ENCODE peak calls at places on chromosomes 13 and 19, in four cellular contexts. S, Y, A and Q are unnamed samples.

GRCh38 chr19:41774515-41774980 is 19.2 kb downstream of the CEACAM6 start:
- DNase-seq in A (peak; percentile 64), Y (no peak), S (peak; percentile 67), Q (no peak)

GRCh38 chr13:60335531-60335930 is 61.5 kb upstream of the TDRD3 start:
- DNase-seq in S (no peak), A (no peak), Y (peak; percentile 28), Q (peak; percentile 57)

GRCh38 chr19:45428385-45429231 is 4.9 kb upstream of the ERCC1 start:
- DNase-seq in S (peak; percentile 44), Y (peak; percentile 52), A (no peak), Q (no peak)

GRCh38 chr13:84192125-84192524 is 309.9 kb upstream of the SLITRK1 start:
- DNase-seq in Y (peak; percentile 87), S (no peak), A (no peak), Q (no peak)

GRCh38 chr13:76969488-76970365 is 21.4 kb downstream of the ACOD1 start:
- DNase-seq in S (no peak), Y (peak; percentile 10), A (no peak), Q (no peak)

GRCh38 chr13:46964789-46965527 is 68.1 kb upstream of the HTR2A start:
- DNase-seq in Y (peak; percentile 87), A (no peak), S (no peak), Q (no peak)

GRCh38 chr13:26531751-26532150 is 25.7 kb upstream of the WASF3 start:
- DNase-seq in Y (no peak), A (no peak), S (no peak), Q (no peak)

GRCh38 chr19:2270572-2271515 is 11.1 kb downstream of the PEAK3 start:
- DNase-seq in S (peak; percentile 81), Y (peak; percentile 86), A (peak; percentile 40), Q (peak; percentile 78)

GRCh38 chr13:46396341-46396740 is 9.3 kb upstream of the RUBCNL start:
- DNase-seq in S (no peak), Y (peak; percentile 12), A (no peak), Q (no peak)

GRCh38 chr13:111367340-111367739 is 46.9 kb downstream of the TEX29 start:
- DNase-seq in A (no peak), S (no peak), Y (no peak), Q (peak; percentile 38)

GRCh38 chr13:26185720-26186119 is 36.4 kb downstream of the RNF6 start:
- DNase-seq in S (no peak), A (no peak), Y (no peak), Q (no peak)

GRCh38 chr19:2043864-2044708 is 7.0 kb downstream of the MKNK2 start:
- DNase-seq in S (peak; percentile 16), Y (no peak), A (no peak), Q (peak; percentile 56)

GRCh38 chr19:57053401-57053800 is 66.4 kb upstream of the USP29 start:
- DNase-seq in Y (no peak), S (no peak), A (no peak), Q (no peak)

GRCh38 chr19:23415561-23416191 is 20.4 kb upstream of the ZNF91 start:
- DNase-seq in A (no peak), S (peak; percentile 84), Y (no peak), Q (peak; percentile 55)

GRCh38 chr19:44582581-44583265 is 30.6 kb upstream of the IGSF23 start:
- DNase-seq in Y (no peak), S (peak; percentile 42), A (no peak), Q (peak; percentile 30)

GRCh38 chr13:24574847-24575246 is 62.3 kb upstream of the PARP4 start:
- DNase-seq in Y (no peak), A (no peak), S (no peak), Q (no peak)

GRCh38 chr19:38993271-38993670 is 17.7 kb upstream of the FBXO17 start:
- DNase-seq in Y (peak; percentile 55), S (no peak), A (no peak), Q (no peak)

GRCh38 chr13:35157143-35157755 is 215.2 kb downstream of the NBEA start:
- DNase-seq in S (peak; percentile 6), Y (peak; percentile 55), A (peak; percentile 2), Q (peak; percentile 76)

GRCh38 chr13:98890920-98891319 is 86.9 kb downstream of the DOCK9 start:
- DNase-seq in S (no peak), A (no peak), Y (no peak), Q (no peak)

GRCh38 chr13:52848455-52849190 is at the start of gene PCDH8:
- DNase-seq in Y (no peak), A (no peak), S (peak; percentile 11), Q (no peak)

GRCh38 chr13:44573790-44574465 is 2.2 kb downstream of the TSC22D1 start:
- DNase-seq in S (no peak), Y (peak; percentile 67), A (no peak), Q (peak; percentile 63)

GRCh38 chr13:27854606-27855005 is 62.3 kb downstream of the GSX1 start:
- DNase-seq in S (no peak), Y (no peak), A (no peak), Q (no peak)

GRCh38 chr13:109874921-109875454 is 88.6 kb upstream of the IRS2 start:
- DNase-seq in A (no peak), Y (peak; percentile 76), S (no peak), Q (no peak)

GRCh38 chr13:27792393-27793218 is at the start of gene GSX1:
- DNase-seq in Y (peak; percentile 62), S (peak; percentile 71), A (no peak), Q (no peak)

GRCh38 chr19:45598267-45599011 is 3.6 kb downstream of the GPR4 start:
- DNase-seq in A (no peak), Y (no peak), S (no peak), Q (peak; percentile 23)

GRCh38 chr13:110125157-110125556 is 181.8 kb downstream of the COL4A1 start:
- DNase-seq in A (no peak), S (no peak), Y (no peak), Q (no peak)

GRCh38 chr13:42574011-42574410 is at the start of gene TNFSF11:
- DNase-seq in A (no peak), S (peak; percentile 9), Y (no peak), Q (no peak)

GRCh38 chr19:46040952-46041500 is at the start of gene IGFL4:
- DNase-seq in S (no peak), A (no peak), Y (no peak), Q (no peak)

GRCh38 chr19:1650627-1651009 is 1.8 kb downstream of the TCF3 start:
- DNase-seq in S (no peak), A (no peak), Y (no peak), Q (peak; percentile 54)

GRCh38 chr13:76725211-76725610 is 161.0 kb downstream of the KCTD12 start:
- DNase-seq in Y (peak; percentile 75), A (no peak), S (no peak), Q (no peak)